ENCODE peak calls at places on chromosomes 1 and 21, in nine cellular contexts. O is RPMI7951, P is cerebellar cortex, C is cardiac septum, D is posterior vena cava, H is NCI-H1417, M is NCI-H1092, G is astrocyte of the spinal cord, Q is NCI-H2107. Z is an unnamed sample.

GRCh38 chr1:115469703-115470476 is 131.8 kb upstream of the NGF start:
- DNase-seq in O (peak), P (peak), C (no peak), D (no peak), H (peak), M (no peak), G (peak), Q (peak), Z (peak)

GRCh38 chr1:94755675-94756074 is 64.5 kb upstream of the SLC44A3 start:
- DNase-seq in O (peak), P (no peak), C (no peak), D (no peak), H (no peak), M (no peak), G (peak), Q (no peak), Z (no peak)

GRCh38 chr1:59678065-59678808 is 136.5 kb upstream of the HOOK1 start:
- DNase-seq in O (no peak), P (no peak), C (no peak), D (no peak), H (no peak), M (no peak), G (peak), Q (no peak), Z (no peak)

GRCh38 chr21:37986751-37987399 is 70.6 kb upstream of the KCNJ6 start:
- DNase-seq in O (no peak), P (peak), C (no peak), D (no peak), H (peak), M (peak), G (no peak), Q (no peak), Z (no peak)

GRCh38 chr1:169110265-169110664 is 3.8 kb downstream of the ATP1B1 start:
- DNase-seq in O (no peak), P (peak), C (no peak), D (no peak), H (no peak), M (no peak), G (no peak), Q (no peak), Z (no peak)

GRCh38 chr1:28354121-28354520 is 15.4 kb upstream of the PHACTR4 start:
- DNase-seq in O (no peak), P (no peak), C (no peak), D (peak), H (no peak), M (no peak), G (no peak), Q (no peak), Z (no peak)

GRCh38 chr1:24969616-24970398 is 39.7 kb upstream of the RUNX3 start:
- DNase-seq in O (no peak), P (peak), C (no peak), D (no peak), H (no peak), M (no peak), G (no peak), Q (no peak), Z (no peak)

GRCh38 chr1:109498161-109498801 is 4.4 kb downstream of the CYB561D1 start:
- DNase-seq in O (peak), P (peak), C (no peak), D (no peak), H (no peak), M (peak), G (peak), Q (no peak), Z (peak)

GRCh38 chr1:9586147-9586766 is 2.5 kb upstream of the TMEM201 start:
- DNase-seq in O (no peak), P (no peak), C (no peak), D (peak), H (no peak), M (no peak), G (no peak), Q (no peak), Z (no peak)

GRCh38 chr1:206535853-206536188 is 28.5 kb downstream of the RASSF5 start:
- DNase-seq in O (no peak), P (no peak), C (no peak), D (no peak), H (no peak), M (no peak), G (no peak), Q (no peak), Z (no peak)

GRCh38 chr1:25858494-25858893 is 763 bp downstream of the AUNIP start:
- DNase-seq in O (no peak), P (no peak), C (no peak), D (no peak), H (no peak), M (no peak), G (no peak), Q (no peak), Z (no peak)

GRCh38 chr1:213934642-213935041 is 53.1 kb upstream of the PROX1 start:
- DNase-seq in O (peak), P (peak), C (peak), D (no peak), H (no peak), M (peak), G (peak), Q (peak), Z (no peak)

GRCh38 chr21:45612096-45613019 is 31.2 kb upstream of the PCBP3 start:
- DNase-seq in O (peak), P (peak), C (peak), D (peak), H (peak), M (no peak), G (peak), Q (no peak), Z (no peak)

GRCh38 chr1:215502081-215502480 is 65.0 kb upstream of the KCTD3 start:
- DNase-seq in O (no peak), P (no peak), C (no peak), D (no peak), H (no peak), M (no peak), G (no peak), Q (no peak), Z (no peak)

GRCh38 chr1:46401964-46402626 is 8.0 kb downstream of the FAAH start:
- DNase-seq in O (peak), P (peak), C (no peak), D (no peak), H (peak), M (no peak), G (peak), Q (peak), Z (peak)

GRCh38 chr1:214281902-214282695 is 1.1 kb downstream of the SMYD2 start:
- DNase-seq in O (peak), P (peak), C (no peak), D (no peak), H (peak), M (peak), G (peak), Q (no peak), Z (no peak)

GRCh38 chr1:159077657-159077961 is 1.0 kb upstream of the AIM2 start:
- DNase-seq in O (no peak), P (no peak), C (no peak), D (no peak), H (no peak), M (no peak), G (no peak), Q (no peak), Z (no peak)

GRCh38 chr1:204377800-204378608 is 18.3 kb upstream of the PLEKHA6 start:
- DNase-seq in O (peak), P (no peak), C (no peak), D (no peak), H (peak), M (peak), G (no peak), Q (peak), Z (peak)

GRCh38 chr1:221858758-221859157 is 116.9 kb upstream of the DUSP10 start:
- DNase-seq in O (peak), P (no peak), C (no peak), D (no peak), H (no peak), M (no peak), G (peak), Q (no peak), Z (no peak)

GRCh38 chr1:230126529-230127104 is 59.6 kb downstream of the GALNT2 start:
- DNase-seq in O (no peak), P (no peak), C (no peak), D (no peak), H (no peak), M (no peak), G (no peak), Q (no peak), Z (no peak)

GRCh38 chr1:22143065-22143514 is at the start of gene WNT4:
- DNase-seq in O (peak), P (no peak), C (no peak), D (no peak), H (no peak), M (no peak), G (no peak), Q (no peak), Z (no peak)

GRCh38 chr1:203271018-203271743 is 34.1 kb upstream of the BTG2 start:
- DNase-seq in O (peak), P (peak), C (no peak), D (no peak), H (no peak), M (no peak), G (peak), Q (peak), Z (peak)

GRCh38 chr1:99768525-99769382 is 2.3 kb upstream of the FRRS1 start:
- DNase-seq in O (no peak), P (no peak), C (no peak), D (no peak), H (no peak), M (no peak), G (no peak), Q (no peak), Z (no peak)

GRCh38 chr1:1428174-1428573 is 7.1 kb upstream of the ANKRD65 start:
- DNase-seq in O (no peak), P (no peak), C (no peak), D (no peak), H (no peak), M (no peak), G (no peak), Q (no peak), Z (no peak)

Z was measured in head of caudate nucleus.